ENCODE peak calls at places on chromosomes 7 and 10, in nine cellular contexts. One of them, this sample, is unnamed.
A peak's percentile ranks its signal among the peaks of the same experiment; 100 is the strongest.

GRCh38 chr7:18494821-18495408 is 634 bp upstream of the HDAC9 start:
- DNase-seq in cardiac fibroblast: peak; percentile 53
- DNase-seq in fibroblast of pulmonary artery: peak; percentile 57
- DNase-seq in GM23338: peak; percentile 15
- DNase-seq in GM13976: no peak
- DNase-seq in AG10803: peak; percentile 57
- DNase-seq in bronchial epithelial cell: no peak
- DNase-seq in RWPE2: no peak
- DNase-seq in PC-9: no peak
- DNase-seq in this sample: peak; percentile 12

GRCh38 chr7:122438001-122438400 is 133.5 kb upstream of the FEZF1 start:
- DNase-seq in RWPE2: no peak
- DNase-seq in cardiac fibroblast: no peak
- DNase-seq in GM23338: peak; percentile 53
- DNase-seq in PC-9: no peak
- DNase-seq in bronchial epithelial cell: no peak
- DNase-seq in GM13976: no peak
- DNase-seq in fibroblast of pulmonary artery: no peak
- DNase-seq in AG10803: no peak
- DNase-seq in this sample: no peak

GRCh38 chr10:103645141-103646054 is 151.9 kb downstream of the NEURL1 start:
- DNase-seq in RWPE2: no peak
- DNase-seq in GM13976: no peak
- DNase-seq in cardiac fibroblast: peak; percentile 93
- DNase-seq in AG10803: peak; percentile 99
- DNase-seq in GM23338: no peak
- DNase-seq in fibroblast of pulmonary artery: peak; percentile 94
- DNase-seq in bronchial epithelial cell: peak; percentile 85
- DNase-seq in PC-9: no peak
- DNase-seq in this sample: peak; percentile 81

GRCh38 chr7:107059468-107059867 is 15.0 kb downstream of the PRKAR2B start:
- DNase-seq in cardiac fibroblast: no peak
- DNase-seq in GM23338: no peak
- DNase-seq in GM13976: no peak
- DNase-seq in AG10803: no peak
- DNase-seq in fibroblast of pulmonary artery: no peak
- DNase-seq in bronchial epithelial cell: no peak
- DNase-seq in RWPE2: no peak
- DNase-seq in PC-9: no peak
- DNase-seq in this sample: no peak

GRCh38 chr7:40986351-40986873 is 716.5 kb downstream of the INHBA start:
- DNase-seq in AG10803: peak; percentile 77
- DNase-seq in bronchial epithelial cell: peak; percentile 52
- DNase-seq in fibroblast of pulmonary artery: peak; percentile 94
- DNase-seq in PC-9: peak; percentile 52
- DNase-seq in GM23338: no peak
- DNase-seq in GM13976: no peak
- DNase-seq in cardiac fibroblast: peak; percentile 89
- DNase-seq in RWPE2: no peak
- DNase-seq in this sample: peak; percentile 85

GRCh38 chr10:100482181-100482833 is 19.5 kb downstream of the WNT8B start:
- DNase-seq in GM13976: peak; percentile 84
- DNase-seq in PC-9: no peak
- DNase-seq in GM23338: peak; percentile 89
- DNase-seq in RWPE2: no peak
- DNase-seq in bronchial epithelial cell: peak; percentile 49
- DNase-seq in AG10803: peak; percentile 70
- DNase-seq in fibroblast of pulmonary artery: peak; percentile 76
- DNase-seq in cardiac fibroblast: peak; percentile 79
- DNase-seq in this sample: peak; percentile 41

GRCh38 chr7:159318682-159319351 is 174.2 kb upstream of the VIPR2 start:
- DNase-seq in AG10803: no peak
- DNase-seq in RWPE2: no peak
- DNase-seq in bronchial epithelial cell: no peak
- DNase-seq in fibroblast of pulmonary artery: no peak
- DNase-seq in GM13976: no peak
- DNase-seq in PC-9: no peak
- DNase-seq in GM23338: no peak
- DNase-seq in cardiac fibroblast: no peak
- DNase-seq in this sample: no peak

GRCh38 chr7:138891446-138891810 is 89.8 kb downstream of the KIAA1549 start:
- DNase-seq in AG10803: peak; percentile 78
- DNase-seq in PC-9: no peak
- DNase-seq in RWPE2: no peak
- DNase-seq in fibroblast of pulmonary artery: no peak
- DNase-seq in cardiac fibroblast: peak; percentile 44
- DNase-seq in GM13976: no peak
- DNase-seq in GM23338: no peak
- DNase-seq in bronchial epithelial cell: no peak
- DNase-seq in this sample: no peak

GRCh38 chr7:2717293-2717904 is 29.4 kb downstream of the AMZ1 start:
- DNase-seq in PC-9: no peak
- DNase-seq in fibroblast of pulmonary artery: peak; percentile 68
- DNase-seq in GM13976: no peak
- DNase-seq in RWPE2: no peak
- DNase-seq in cardiac fibroblast: peak; percentile 76
- DNase-seq in bronchial epithelial cell: peak; percentile 13
- DNase-seq in GM23338: no peak
- DNase-seq in AG10803: no peak
- DNase-seq in this sample: no peak

GRCh38 chr7:122485841-122486240 is 181.3 kb upstream of the FEZF1 start:
- DNase-seq in fibroblast of pulmonary artery: peak; percentile 49
- DNase-seq in bronchial epithelial cell: no peak
- DNase-seq in PC-9: no peak
- DNase-seq in GM23338: no peak
- DNase-seq in AG10803: peak; percentile 62
- DNase-seq in GM13976: no peak
- DNase-seq in RWPE2: no peak
- DNase-seq in cardiac fibroblast: peak; percentile 20
- DNase-seq in this sample: no peak

GRCh38 chr7:141190467-141190866 is 116.6 kb downstream of the TMEM178B start:
- DNase-seq in PC-9: no peak
- DNase-seq in GM23338: no peak
- DNase-seq in GM13976: no peak
- DNase-seq in AG10803: no peak
- DNase-seq in fibroblast of pulmonary artery: no peak
- DNase-seq in cardiac fibroblast: no peak
- DNase-seq in RWPE2: no peak
- DNase-seq in bronchial epithelial cell: no peak
- DNase-seq in this sample: no peak
- TF ChIP-seq CTCF in PC-9: no peak
- TF ChIP-seq CTCF in GM23338: no peak
- TF ChIP-seq CTCF in GM13976: no peak
- TF ChIP-seq CTCF in AG10803: no peak
- TF ChIP-seq CTCF in fibroblast of pulmonary artery: no peak
- TF ChIP-seq CTCF in cardiac fibroblast: no peak
- TF ChIP-seq CTCF in RWPE2: no peak
- TF ChIP-seq CTCF in bronchial epithelial cell: no peak
- TF ChIP-seq CTCF in this sample: no peak

DNA sequence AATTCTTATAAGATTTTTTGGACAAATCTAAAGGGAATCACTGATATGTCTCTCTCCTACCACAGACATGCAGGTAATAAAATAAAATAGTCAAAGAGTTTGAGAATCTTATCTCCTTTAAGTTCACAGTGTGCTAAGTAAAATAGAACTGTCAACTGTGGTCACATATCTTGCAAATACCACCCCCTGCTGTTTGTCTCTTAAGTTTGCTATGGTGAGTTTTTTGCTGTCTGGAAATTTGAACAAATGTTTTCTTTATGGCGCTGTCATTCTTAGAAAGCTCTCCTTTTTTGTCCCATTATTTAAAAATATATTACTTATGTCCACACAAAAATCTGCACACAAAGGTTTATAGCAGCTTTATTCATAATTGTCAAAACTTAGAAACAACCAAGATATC is 19.6 kb downstream of the GIMAP5 start:
- DNase-seq in GM23338: peak; percentile 32
- DNase-seq in AG10803: no peak
- DNase-seq in RWPE2: no peak
- DNase-seq in PC-9: no peak
- DNase-seq in fibroblast of pulmonary artery: peak; percentile 3
- DNase-seq in bronchial epithelial cell: peak; percentile 36
- DNase-seq in GM13976: no peak
- DNase-seq in cardiac fibroblast: no peak
- DNase-seq in this sample: peak; percentile 46
- TF ChIP-seq CTCF in GM23338: peak; percentile 28
- TF ChIP-seq CTCF in AG10803: peak; percentile 32
- TF ChIP-seq CTCF in RWPE2: peak; percentile 34
- TF ChIP-seq CTCF in PC-9: peak; percentile 34
- TF ChIP-seq CTCF in fibroblast of pulmonary artery: peak; percentile 9
- TF ChIP-seq CTCF in bronchial epithelial cell: peak; percentile 21
- TF ChIP-seq CTCF in GM13976: peak; percentile 44
- TF ChIP-seq CTCF in cardiac fibroblast: no peak
- TF ChIP-seq CTCF in this sample: peak; percentile 35

GRCh38 chr7:71727347-71727746 is 595.4 kb downstream of the GALNT17 start:
- DNase-seq in AG10803: no peak
- DNase-seq in GM13976: no peak
- DNase-seq in RWPE2: no peak
- DNase-seq in bronchial epithelial cell: no peak
- DNase-seq in PC-9: no peak
- DNase-seq in fibroblast of pulmonary artery: no peak
- DNase-seq in cardiac fibroblast: no peak
- DNase-seq in GM23338: no peak
- DNase-seq in this sample: no peak

GRCh38 chr7:71735961-71736556 is 604.1 kb downstream of the GALNT17 start:
- DNase-seq in fibroblast of pulmonary artery: peak; percentile 70
- DNase-seq in RWPE2: no peak
- DNase-seq in GM23338: peak; percentile 93
- DNase-seq in AG10803: peak; percentile 52
- DNase-seq in PC-9: no peak
- DNase-seq in cardiac fibroblast: peak; percentile 67
- DNase-seq in bronchial epithelial cell: peak; percentile 43
- DNase-seq in GM13976: peak; percentile 63
- DNase-seq in this sample: peak; percentile 39

GRCh38 chr7:71733108-71733870 is 601.3 kb downstream of the GALNT17 start:
- DNase-seq in PC-9: peak; percentile 46
- DNase-seq in RWPE2: no peak
- DNase-seq in bronchial epithelial cell: peak; percentile 25
- DNase-seq in GM23338: peak; percentile 98
- DNase-seq in cardiac fibroblast: peak; percentile 66
- DNase-seq in AG10803: peak; percentile 50
- DNase-seq in GM13976: peak; percentile 85
- DNase-seq in fibroblast of pulmonary artery: peak; percentile 62
- DNase-seq in this sample: peak; percentile 0
- TF ChIP-seq CTCF in PC-9: peak; percentile 91
- TF ChIP-seq CTCF in RWPE2: peak; percentile 76
- TF ChIP-seq CTCF in bronchial epithelial cell: peak; percentile 87
- TF ChIP-seq CTCF in GM23338: peak; percentile 96
- TF ChIP-seq CTCF in cardiac fibroblast: peak; percentile 86
- TF ChIP-seq CTCF in AG10803: peak; percentile 87
- TF ChIP-seq CTCF in GM13976: peak; percentile 84
- TF ChIP-seq CTCF in fibroblast of pulmonary artery: peak; percentile 84
- TF ChIP-seq CTCF in this sample: peak; percentile 87

GRCh38 chr10:16853201-16853600 is 36.0 kb upstream of the RSU1 start:
- DNase-seq in AG10803: peak; percentile 38
- DNase-seq in fibroblast of pulmonary artery: peak; percentile 77
- DNase-seq in bronchial epithelial cell: peak; percentile 36
- DNase-seq in GM13976: peak; percentile 16
- DNase-seq in GM23338: peak; percentile 32
- DNase-seq in RWPE2: no peak
- DNase-seq in PC-9: no peak
- DNase-seq in cardiac fibroblast: peak; percentile 82
- DNase-seq in this sample: peak; percentile 33
- TF ChIP-seq CTCF in AG10803: peak; percentile 33
- TF ChIP-seq CTCF in fibroblast of pulmonary artery: peak; percentile 66
- TF ChIP-seq CTCF in bronchial epithelial cell: peak; percentile 24
- TF ChIP-seq CTCF in GM13976: no peak
- TF ChIP-seq CTCF in GM23338: peak; percentile 46
- TF ChIP-seq CTCF in RWPE2: peak; percentile 34
- TF ChIP-seq CTCF in PC-9: no peak
- TF ChIP-seq CTCF in cardiac fibroblast: peak; percentile 57
- TF ChIP-seq CTCF in this sample: peak; percentile 19